ENCODE peak calls at places on chromosomes 11 and 22, in six cellular contexts. C is mesendoderm, J is IMR-90, X is neuronal stem cell, W is H9, T is mesenchymal stem cell. O is an unnamed sample.

GRCh38 chr11:133929401-133930052 is 27.2 kb downstream of the IGSF9B start:
- DNase-seq in C (no peak), J (no peak), X (no peak), W (no peak), T (no peak), O (no peak)

GRCh38 chr22:26334232-26334631 is 94.8 kb upstream of the ASPHD2 start:
- DNase-seq in C (no peak), J (no peak), X (no peak), W (no peak), T (no peak), O (no peak)

GRCh38 chr11:107370390-107370789 is 87.2 kb downstream of the CWF19L2 start:
- DNase-seq in C (no peak), J (no peak), X (no peak), W (no peak), T (peak; percentile 70), O (no peak)

GRCh38 chr11:102950622-102951081 is 4.9 kb downstream of the MMP13 start:
- DNase-seq in C (no peak), J (peak; percentile 56), X (no peak), W (no peak), T (peak; percentile 77), O (no peak)

GRCh38 chr11:133163463-133164419 is 368.6 kb downstream of the OPCML start:
- DNase-seq in C (peak; percentile 73), J (peak; percentile 20), X (peak; percentile 46), W (peak; percentile 40), T (no peak), O (no peak)

GRCh38 chr11:109085708-109086373 is 336.1 kb upstream of the C11orf87 start:
- DNase-seq in C (no peak), J (peak; percentile 41), X (no peak), W (no peak), T (no peak), O (no peak)

GRCh38 chr11:75625970-75626691 is 42.7 kb downstream of the MAP6 start:
- DNase-seq in C (peak; percentile 73), J (peak; percentile 95), X (no peak), W (no peak), T (peak; percentile 95), O (no peak)

GRCh38 chr22:30212363-30212995 is 34.1 kb downstream of the LIF start:
- DNase-seq in C (peak; percentile 67), J (peak; percentile 95), X (no peak), W (no peak), T (peak; percentile 94), O (no peak)

GRCh38 chr11:100789500-100789899 is 102.4 kb downstream of the ARHGAP42 start:
- DNase-seq in C (peak; percentile 29), J (peak; percentile 11), X (no peak), W (no peak), T (no peak), O (no peak)

GRCh38 chr11:68328374-68329091 is 16.1 kb downstream of the LRP5 start:
- DNase-seq in C (peak; percentile 71), J (no peak), X (peak; percentile 58), W (peak; percentile 65), T (no peak), O (no peak)

GRCh38 chr11:11227686-11228085 is 125.4 kb downstream of the CSNK2A3 start:
- DNase-seq in C (no peak), J (no peak), X (no peak), W (no peak), T (no peak), O (no peak)

GRCh38 chr22:25183959-25184619 is 15.6 kb upstream of the CRYBB3 start:
- DNase-seq in C (no peak), J (no peak), X (no peak), W (no peak), T (no peak), O (no peak)

GRCh38 chr11:2369320-2369719 is 7.8 kb upstream of the CD81 start:
- DNase-seq in C (no peak), J (no peak), X (no peak), W (no peak), T (no peak), O (no peak)

GRCh38 chr22:21688706-21689381 is 23.0 kb downstream of the PPIL2 start:
- DNase-seq in C (no peak), J (no peak), X (no peak), W (no peak), T (no peak), O (no peak)

GRCh38 chr11:48880021-48880441 is 103.7 kb downstream of the TRIM51G start:
- DNase-seq in C (no peak), J (no peak), X (no peak), W (peak; percentile 10), T (no peak), O (no peak)

GRCh38 chr11:529740-530411 is 5.5 kb downstream of the HRAS start:
- DNase-seq in C (no peak), J (no peak), X (no peak), W (no peak), T (no peak), O (no peak)

GRCh38 chr11:1832989-1833365 is 1.8 kb upstream of the SYT8 start:
- DNase-seq in C (no peak), J (no peak), X (no peak), W (peak; percentile 57), T (no peak), O (no peak)

GRCh38 chr11:123815116-123815515 is 9.0 kb upstream of the OR6M1 start:
- DNase-seq in C (no peak), J (no peak), X (no peak), W (no peak), T (no peak), O (no peak)

GRCh38 chr11:46918087-46918751 is at the start of gene LRP4:
- DNase-seq in C (peak; percentile 55), J (no peak), X (no peak), W (peak; percentile 65), T (peak; percentile 57), O (peak; percentile 82)

GRCh38 chr11:73227571-73228211 is 9.6 kb downstream of the P2RY2 start:
- DNase-seq in C (peak; percentile 89), J (no peak), X (no peak), W (peak; percentile 90), T (no peak), O (no peak)

GRCh38 chr11:117232911-117233409 is 489 bp downstream of the RNF214 start:
- DNase-seq in C (no peak), J (no peak), X (no peak), W (peak; percentile 40), T (no peak), O (no peak)

GRCh38 chr11:111063711-111064110 is 181.8 kb upstream of the POU2AF2 start:
- DNase-seq in C (no peak), J (peak; percentile 42), X (no peak), W (no peak), T (peak; percentile 29), O (no peak)

GRCh38 chr11:121383726-121384125 is 68.4 kb upstream of the SORL1 start:
- DNase-seq in C (no peak), J (peak; percentile 4), X (no peak), W (no peak), T (no peak), O (no peak)

GRCh38 chr11:133825156-133825555 is 20.2 kb downstream of the SPATA19 start:
- DNase-seq in C (no peak), J (no peak), X (no peak), W (no peak), T (no peak), O (peak; percentile 22)

GRCh38 chr11:2471048-2471803 is 26.4 kb downstream of the KCNQ1 start:
- DNase-seq in C (no peak), J (no peak), X (no peak), W (no peak), T (no peak), O (no peak)

GRCh38 chr22:50468626-50469025 is 6.2 kb downstream of the SBF1 start:
- DNase-seq in C (no peak), J (no peak), X (no peak), W (no peak), T (no peak), O (no peak)

GRCh38 chr22:45180280-45180679 is 16.6 kb downstream of the NUP50 start:
- DNase-seq in C (no peak), J (no peak), X (no peak), W (no peak), T (no peak), O (no peak)
- H2BK15ac ChIP-seq in C (no peak overlapping the region), J (no peak overlapping the region), X (no peak overlapping the region), W (no peak overlapping the region), T (no peak overlapping the region), O (no peak overlapping the region)

GRCh38 chr11:129637473-129637872 is 178.2 kb upstream of the TMEM45B start:
- DNase-seq in C (no peak), J (peak; percentile 47), X (no peak), W (no peak), T (peak; percentile 63), O (no peak)

GRCh38 chr11:129640671-129641070 is 175.0 kb upstream of the TMEM45B start:
- DNase-seq in C (no peak), J (no peak), X (no peak), W (no peak), T (no peak), O (no peak)

GRCh38 chr11:129639300-129639699 is 176.3 kb upstream of the TMEM45B start:
- DNase-seq in C (no peak), J (peak; percentile 99), X (no peak), W (no peak), T (peak; percentile 97), O (no peak)

GRCh38 chr11:129637983-129638776 is 177.5 kb upstream of the TMEM45B start:
- DNase-seq in C (no peak), J (no peak), X (no peak), W (no peak), T (no peak), O (no peak)

DNA sequence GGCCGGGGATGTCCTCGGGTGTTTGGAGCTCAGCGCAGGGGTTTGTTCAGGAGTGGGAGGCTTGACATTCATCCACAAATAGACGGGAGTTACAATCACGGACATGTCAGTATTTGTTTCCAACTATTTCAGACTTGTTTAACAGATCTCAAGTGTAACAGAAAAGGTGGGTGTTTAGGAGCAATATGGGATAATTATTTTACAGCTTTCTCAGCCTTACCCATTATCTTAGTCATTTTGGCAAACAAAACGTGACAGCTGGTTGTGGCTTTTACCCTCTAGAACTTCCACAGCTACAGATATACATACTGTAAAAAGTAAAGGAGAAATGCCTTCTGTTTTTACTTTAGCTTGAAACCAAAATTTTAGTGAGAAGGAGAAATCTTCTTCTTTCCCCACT is 178.7 kb upstream of the TMEM45B start:
- DNase-seq in C (no peak), J (no peak), X (no peak), W (no peak), T (peak; percentile 13), O (no peak)
- H2BK15ac ChIP-seq in C (no peak overlapping the region), J (no peak overlapping the region), X (no peak overlapping the region), W (no peak overlapping the region), T (no peak overlapping the region), O (no peak overlapping the region)

DNA sequence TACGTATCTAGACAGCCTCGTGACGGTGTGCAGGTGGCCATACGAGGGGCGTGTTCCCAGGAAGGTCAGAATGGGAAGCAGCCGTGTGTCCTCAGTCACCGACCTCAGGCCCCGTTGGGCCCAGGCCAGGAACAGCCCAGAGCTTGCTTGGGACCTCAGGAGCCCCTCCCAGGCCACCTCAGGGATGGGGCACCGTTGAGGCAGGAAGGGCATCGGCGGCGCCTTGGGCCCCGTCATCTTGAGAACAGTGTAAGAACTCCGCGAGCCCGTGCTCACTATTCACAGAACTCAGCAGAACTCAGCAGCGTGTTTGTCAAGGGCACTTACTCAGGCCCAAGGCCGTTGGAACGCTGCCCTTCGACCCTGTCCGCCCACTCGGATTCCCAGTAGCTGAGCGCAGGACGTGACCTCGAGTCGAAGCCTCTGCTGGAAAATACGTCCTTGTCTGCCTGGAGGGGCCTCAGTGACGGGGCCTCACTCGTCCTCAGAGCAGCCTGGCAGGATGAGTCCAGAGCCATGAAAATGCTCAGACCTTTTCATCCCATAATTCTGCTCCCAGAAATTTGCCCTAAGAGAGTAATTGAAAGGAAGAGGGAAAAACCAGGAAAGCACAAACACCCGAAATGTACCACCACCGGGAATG is 1134.8 kb downstream of the BRD1 start:
- DNase-seq in C (no peak), J (no peak), X (no peak), W (no peak), T (no peak), O (no peak)
- H2BK15ac ChIP-seq in C (no peak overlapping the region), J (no peak overlapping the region), X (no peak overlapping the region), W (no peak overlapping the region), T (no peak overlapping the region), O (no peak overlapping the region)

GRCh38 chr11:82261367-82261766 is 472.3 kb downstream of the FAM181B start:
- DNase-seq in C (no peak), J (no peak), X (no peak), W (no peak), T (no peak), O (no peak)
- H2BK15ac ChIP-seq in C (no peak overlapping the region), J (no peak overlapping the region), X (no peak overlapping the region), W (no peak overlapping the region), T (no peak overlapping the region), O (no peak overlapping the region)